ENCODE peak calls at places on chromosomes 16 and 17, in six cellular contexts. J, O, W, T, F and G are unnamed samples.

GRCh38 chr17:62179525-62180161 is 114.6 kb upstream of the MED13 start:
- DNase-seq in J (no peak), O (no peak), W (no peak), T (no peak), F (no peak), G (no peak)

GRCh38 chr17:10683853-10684252 is 13.5 kb downstream of the SCO1 start:
- DNase-seq in J (no peak), O (no peak), W (no peak), T (no peak), F (no peak), G (no peak)

GRCh38 chr17:39923836-39924690 is 3.3 kb downstream of the ORMDL3 start:
- DNase-seq in J (no peak), O (no peak), W (no peak), T (no peak), F (no peak), G (no peak)

GRCh38 chr16:2836646-2837508 is 6.8 kb downstream of the ZG16B start:
- DNase-seq in J (no peak), O (no peak), W (no peak), T (no peak), F (no peak), G (no peak)

GRCh38 chr17:77619851-77620250 is 338.7 kb upstream of the TNRC6C start:
- DNase-seq in J (no peak), O (no peak), W (peak), T (no peak), F (no peak), G (no peak)

GRCh38 chr17:67392111-67392510 is 15.0 kb downstream of the PITPNC1 start:
- DNase-seq in J (no peak), O (no peak), W (no peak), T (no peak), F (no peak), G (no peak)

GRCh38 chr16:51184702-51185433 is 33.8 kb upstream of the SALL1 start:
- DNase-seq in J (no peak), O (no peak), W (no peak), T (no peak), F (no peak), G (no peak)

GRCh38 chr16:84072014-84072413 is 29.4 kb upstream of the SLC38A8 start:
- DNase-seq in J (no peak), O (no peak), W (no peak), T (no peak), F (no peak), G (no peak)

GRCh38 chr17:59527931-59528330 is 37.5 kb upstream of the DHX40 start:
- DNase-seq in J (no peak), O (no peak), W (no peak), T (no peak), F (no peak), G (no peak)

GRCh38 chr17:78142113-78142861 is 3.9 kb upstream of the C17orf99 start:
- DNase-seq in J (peak), O (no peak), W (no peak), T (no peak), F (no peak), G (no peak)

GRCh38 chr17:42754782-42755181 is 6.2 kb upstream of the RAMP2 start:
- DNase-seq in J (no peak), O (no peak), W (peak), T (no peak), F (no peak), G (no peak)

GRCh38 chr17:17343160-17343735 is 40.1 kb downstream of the NT5M start:
- DNase-seq in J (peak), O (no peak), W (peak), T (peak), F (no peak), G (peak)

GRCh38 chr16:27426423-27427408 is 24.7 kb downstream of the IL21R start:
- DNase-seq in J (peak), O (peak), W (peak), T (peak), F (no peak), G (no peak)

GRCh38 chr16:74726736-74727135 is 26.1 kb upstream of the MLKL start:
- DNase-seq in J (no peak), O (no peak), W (no peak), T (no peak), F (peak), G (no peak)

GRCh38 chr17:78951967-78952551 is 26.9 kb upstream of the TIMP2 start:
- DNase-seq in J (peak), O (no peak), W (peak), T (no peak), F (no peak), G (no peak)

GRCh38 chr16:3902731-3903130 is 22.2 kb upstream of the CREBBP start:
- DNase-seq in J (no peak), O (no peak), W (peak), T (no peak), F (no peak), G (no peak)

GRCh38 chr17:66963521-66964082 is 905 bp upstream of the CACNG4 start:
- DNase-seq in J (no peak), O (no peak), W (no peak), T (no peak), F (no peak), G (no peak)

GRCh38 chr16:80896778-80897177 is 92.4 kb upstream of the CDYL2 start:
- DNase-seq in J (no peak), O (no peak), W (no peak), T (no peak), F (no peak), G (no peak)

GRCh38 chr16:53775821-53776431 is 72.0 kb downstream of the FTO start:
- DNase-seq in J (peak), O (no peak), W (no peak), T (no peak), F (no peak), G (no peak)

GRCh38 chr17:40810505-40810904 is 10.7 kb upstream of the KRT28 start:
- DNase-seq in J (no peak), O (no peak), W (no peak), T (no peak), F (no peak), G (no peak)

GRCh38 chr17:37740861-37741260 is 4.0 kb downstream of the HNF1B start:
- DNase-seq in J (no peak), O (no peak), W (no peak), T (no peak), F (no peak), G (no peak)

GRCh38 chr17:76702941-76703637 is 7.7 kb downstream of the MXRA7 start:
- DNase-seq in J (no peak), O (no peak), W (peak), T (no peak), F (no peak), G (no peak)

GRCh38 chr16:47928008-47928407 is 227.8 kb downstream of the ABCC12 start:
- DNase-seq in J (no peak), O (no peak), W (no peak), T (no peak), F (no peak), G (no peak)

GRCh38 chr17:13346081-13346533 is 255.6 kb downstream of the HS3ST3A1 start:
- DNase-seq in J (no peak), O (no peak), W (no peak), T (no peak), F (no peak), G (no peak)

GRCh38 chr16:3094289-3095027 is 4.6 kb downstream of the ZSCAN10 start:
- DNase-seq in J (peak), O (no peak), W (no peak), T (no peak), F (no peak), G (no peak)

GRCh38 chr17:1047886-1048470 is 51.0 kb downstream of the TIMM22 start:
- DNase-seq in J (no peak), O (no peak), W (no peak), T (no peak), F (no peak), G (no peak)

GRCh38 chr16:69157189-69157588 is 24.7 kb downstream of the UTP4 start:
- DNase-seq in J (no peak), O (no peak), W (no peak), T (no peak), F (no peak), G (no peak)

GRCh38 chr17:27343972-27344607 is 50.2 kb downstream of the WSB1 start:
- DNase-seq in J (no peak), O (no peak), W (no peak), T (no peak), F (no peak), G (no peak)

GRCh38 chr16:19168173-19169080 is at the start of gene SYT17:
- DNase-seq in J (peak), O (no peak), W (no peak), T (no peak), F (no peak), G (peak)

DNA sequence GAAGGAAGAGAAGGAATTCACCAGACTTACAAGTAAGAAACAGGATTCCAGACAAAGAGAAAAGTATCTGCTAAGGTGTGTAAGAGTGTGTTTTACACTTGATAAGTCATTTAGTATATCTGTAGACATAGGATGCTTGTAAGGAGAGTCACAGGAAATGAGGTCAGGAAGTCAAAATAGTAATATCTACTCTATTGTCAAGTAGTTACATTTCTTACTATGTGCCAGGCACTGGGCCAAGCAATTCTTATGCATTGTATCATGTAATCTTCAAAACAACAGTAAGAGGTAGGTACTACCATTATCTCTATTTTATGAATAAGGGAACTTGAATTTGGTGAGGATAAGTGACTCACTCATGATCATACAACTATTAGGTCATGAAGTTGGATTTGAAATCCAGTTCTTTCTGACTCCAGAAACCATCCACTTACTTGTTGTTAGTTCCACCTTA is 129.1 kb downstream of the SNX11 start:
- DNase-seq in J (no peak), O (no peak), W (no peak), T (no peak), F (no peak), G (no peak)
- TF ChIP-seq POLR2A in J (no peak), O (no peak), W (no peak), T (no peak), F (no peak), G (no peak)

DNA sequence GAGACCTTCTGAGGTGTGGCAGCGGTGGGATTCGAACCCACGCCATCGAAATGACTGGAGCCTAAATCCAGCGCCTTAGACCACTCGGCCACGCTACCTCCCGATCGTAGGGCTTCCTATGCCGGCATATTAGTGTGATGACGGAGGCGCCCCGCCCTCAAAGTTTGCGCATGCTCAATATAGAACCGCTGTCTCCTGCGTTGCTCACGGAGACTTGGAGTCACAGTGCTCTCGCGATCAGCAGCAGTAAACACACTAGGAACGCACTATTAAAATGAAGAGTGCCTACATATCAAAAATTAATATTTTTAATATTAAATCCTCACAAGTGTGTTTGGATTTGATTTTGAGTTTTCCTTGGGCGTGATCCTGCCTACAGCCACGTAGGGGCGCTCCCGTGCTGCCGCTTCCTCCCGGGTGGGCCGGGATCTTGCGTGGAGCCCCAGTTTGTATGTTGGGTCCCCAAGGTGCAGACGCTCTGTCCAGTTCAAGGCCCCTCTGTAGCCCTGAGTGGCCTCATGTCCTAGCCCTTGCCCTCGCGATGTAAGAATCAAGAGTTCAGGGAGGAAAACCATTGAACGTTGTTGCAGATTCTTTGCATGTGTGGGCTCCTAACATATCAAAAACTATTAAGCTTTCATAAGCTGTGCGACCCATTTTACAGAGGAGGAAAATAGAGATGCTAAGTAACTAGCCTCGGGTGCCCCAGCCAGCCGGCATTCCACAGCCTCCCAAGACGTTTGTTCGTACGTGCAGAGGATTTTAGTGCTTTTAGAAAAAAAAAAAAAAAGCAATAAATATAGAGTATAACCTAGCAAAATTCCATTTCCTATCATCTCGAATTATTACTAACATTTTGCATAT is 10.2 kb upstream of the EEF2K start:
- DNase-seq in J (peak), O (peak), W (peak), T (peak), F (peak), G (no peak)
- TF ChIP-seq POLR2AphosphoS5 in J (peak), O (no peak), W (peak), T (peak), F (no peak), G (no peak)

GRCh38 chr17:45146616-45147101 is 1.6 kb upstream of the HEXIM1 start:
- DNase-seq in J (peak), O (no peak), W (peak), T (no peak), F (no peak), G (no peak)

GRCh38 chr17:45148183-45149036 is at the start of gene HEXIM1:
- DNase-seq in J (peak), O (peak), W (peak), T (peak), F (peak), G (peak)

GRCh38 chr17:45146166-45146565 is 2.1 kb upstream of the HEXIM1 start:
- DNase-seq in J (no peak), O (no peak), W (peak), T (no peak), F (no peak), G (no peak)

GRCh38 chr17:45147581-45148182 is 593 bp upstream of the HEXIM1 start:
- DNase-seq in J (peak), O (no peak), W (peak), T (no peak), F (no peak), G (peak)

GRCh38 chr17:45147102-45147580 is 1.1 kb upstream of the HEXIM1 start:
- DNase-seq in J (peak), O (no peak), W (no peak), T (no peak), F (no peak), G (peak)
- TF ChIP-seq POLR2A in J (no peak), O (no peak), W (no peak), T (no peak), F (no peak), G (peak)

GRCh38 chr16:31080035-31080629 is 5.9 kb downstream of the ZNF646 start:
- DNase-seq in J (no peak), O (no peak), W (peak), T (no peak), F (no peak), G (peak)

GRCh38 chr16:31082368-31083045 is 6.2 kb downstream of the PRSS53 start:
- DNase-seq in J (no peak), O (no peak), W (peak), T (no peak), F (no peak), G (peak)

GRCh38 chr16:31080756-31081419 is 6.7 kb downstream of the ZNF646 start:
- DNase-seq in J (no peak), O (no peak), W (peak), T (no peak), F (no peak), G (peak)

GRCh38 chr16:31083081-31083480 is 5.7 kb downstream of the PRSS53 start:
- DNase-seq in J (no peak), O (no peak), W (peak), T (no peak), F (no peak), G (peak)

DNA sequence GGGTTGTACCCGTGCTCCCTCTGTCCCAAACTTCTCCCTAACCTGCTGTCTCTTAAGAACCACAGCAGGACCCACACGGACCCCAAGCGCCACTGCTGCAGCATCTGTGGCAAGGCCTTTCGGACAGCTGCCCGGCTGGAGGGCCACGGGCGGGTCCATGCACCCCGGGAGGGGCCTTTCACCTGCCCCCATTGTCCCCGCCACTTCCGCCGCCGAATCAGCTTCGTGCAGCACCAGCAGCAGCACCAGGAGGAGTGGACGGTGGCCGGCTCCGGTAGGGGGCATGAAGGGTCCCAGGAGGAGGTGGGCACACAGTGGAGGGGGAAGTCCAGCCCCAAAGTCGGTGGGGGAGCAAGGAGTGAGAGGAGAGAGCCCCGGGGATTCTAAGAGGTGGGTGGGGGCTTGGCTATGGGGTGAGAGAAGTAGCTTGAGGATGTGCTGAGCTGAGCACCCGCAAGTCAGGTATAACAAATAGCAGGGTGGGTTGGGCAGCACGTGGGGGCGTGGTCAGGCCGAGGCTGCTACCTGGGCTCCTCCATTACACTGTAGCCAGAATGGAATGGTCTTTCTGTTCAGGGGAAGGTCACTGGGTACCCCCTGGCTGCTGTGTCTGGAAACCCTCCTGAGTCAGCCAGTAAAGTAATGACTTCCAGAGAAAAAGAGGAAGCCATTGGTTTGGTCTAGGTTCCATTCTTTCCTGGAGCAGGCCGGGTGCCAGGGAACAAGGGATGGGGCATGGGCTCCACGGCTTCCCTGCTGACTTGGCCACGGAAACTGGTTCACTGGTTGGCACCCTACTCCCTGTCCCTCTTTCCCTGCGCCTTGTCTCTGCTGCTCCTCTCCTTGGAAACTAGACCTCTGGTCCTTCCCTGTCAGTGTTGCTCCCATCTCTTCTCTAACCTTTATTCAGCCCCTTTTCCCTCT is 7.1 kb downstream of the PRSS53 start:
- DNase-seq in J (no peak), O (no peak), W (peak), T (no peak), F (no peak), G (peak)
- TF ChIP-seq POLR2AphosphoS5 in J (no peak), O (no peak), W (no peak), T (no peak), F (no peak), G (no peak)

GRCh38 chr17:28665994-28666393 is 4.0 kb downstream of the SUPT6H start:
- DNase-seq in J (no peak), O (no peak), W (no peak), T (no peak), F (no peak), G (no peak)

GRCh38 chr17:28657756-28658155 is 4.0 kb downstream of the SDF2 start:
- DNase-seq in J (no peak), O (no peak), W (no peak), T (no peak), F (no peak), G (no peak)

GRCh38 chr17:28663723-28664122 is 1.7 kb downstream of the SUPT6H start:
- DNase-seq in J (no peak), O (no peak), W (no peak), T (no peak), F (no peak), G (no peak)

GRCh38 chr17:28662527-28662829 is 473 bp downstream of the SUPT6H start:
- DNase-seq in J (no peak), O (no peak), W (no peak), T (no peak), F (no peak), G (no peak)

GRCh38 chr17:28661635-28662526 is at the start of the genes SDF2 and SUPT6H:
- DNase-seq in J (peak), O (peak), W (peak), T (peak), F (no peak), G (peak)
- TF ChIP-seq POLR2A in J (no peak), O (peak), W (peak), T (peak), F (peak), G (peak)

GRCh38 chr16:85611455-85612190 is 1.5 kb upstream of the GSE1 start:
- DNase-seq in J (peak), O (no peak), W (peak), T (peak), F (no peak), G (no peak)
- TF ChIP-seq POLR2AphosphoS5 in J (peak), O (peak), W (peak), T (no peak), F (no peak), G (no peak)

DNA sequence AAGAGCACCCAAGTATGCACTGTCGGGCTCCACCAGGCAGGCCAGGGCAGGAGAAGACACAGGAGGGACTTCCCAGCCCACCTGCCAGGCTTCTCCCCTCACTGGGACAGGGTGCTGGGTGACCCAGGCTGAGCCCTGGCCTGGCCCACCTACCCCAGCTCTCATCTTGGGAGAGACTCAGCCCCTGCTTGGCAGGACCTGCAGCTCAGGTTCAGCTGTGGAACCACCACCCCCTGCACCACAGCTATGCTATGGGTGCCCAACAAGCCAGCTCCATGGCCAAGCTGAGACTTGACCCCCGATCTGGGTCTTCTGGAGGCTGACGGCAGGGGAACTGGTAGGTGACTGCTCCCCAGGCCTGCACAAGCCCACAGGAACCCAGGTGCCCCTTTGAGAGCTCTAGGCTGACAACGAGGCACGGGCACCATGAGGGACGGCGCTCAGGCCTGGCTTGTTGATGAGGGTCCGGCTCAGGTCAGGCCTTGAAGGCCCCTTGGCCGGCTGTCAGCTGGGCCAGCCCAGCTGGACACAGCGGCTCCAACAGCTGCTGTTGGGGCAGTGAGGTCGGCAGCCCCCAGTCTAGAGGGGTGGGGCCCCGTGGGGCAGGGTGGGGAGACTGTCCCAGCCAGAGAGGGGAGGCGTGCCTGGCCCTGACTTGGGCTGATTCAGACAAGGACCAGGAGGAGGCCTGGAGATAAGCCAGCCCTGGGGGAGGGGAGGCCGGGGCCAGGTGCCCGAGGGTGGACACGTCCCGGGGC is 4.6 kb downstream of the RPUSD1 start:
- DNase-seq in J (peak), O (no peak), W (no peak), T (no peak), F (no peak), G (no peak)
- TF ChIP-seq POLR2A in J (no peak), O (no peak), W (no peak), T (no peak), F (no peak), G (no peak)